ENCODE peak calls at places on chromosomes 1 and 21, in nine cellular contexts. R is cardiac muscle cell, E is PC-9, B is K562, A is lower lobe of right lung, Q is sigmoid colon, X is body of pancreas, K is fibroblast of lung, J is heart left ventricle. T is an unnamed sample. For H3K36me3, the result is how much of the 10 kb centered on the place peaks cover.

GRCh38 chr1:231053493-231054162 is 13.6 kb upstream of the FAM89A start:
- DNase-seq in E (no peak), J (no peak), K (peak), B (no peak), X (peak), Q (no peak), R (peak), A (no peak), T (no peak)

GRCh38 chr1:117327008-117327407 is 40.2 kb upstream of the MAN1A2 start:
- DNase-seq in B (no peak), J (no peak), E (no peak), K (no peak), X (no peak), A (no peak), Q (no peak), R (no peak), T (no peak)

GRCh38 chr1:229640455-229640854 is 14.4 kb downstream of the URB2 start:
- DNase-seq in E (no peak), K (no peak), B (no peak), J (no peak), A (no peak), X (no peak), Q (no peak), R (no peak), T (no peak)

GRCh38 chr1:85330206-85330605 is 53.8 kb upstream of the BCL10 start:
- DNase-seq in E (peak), B (no peak), J (no peak), R (peak), A (no peak), K (peak), X (no peak), Q (no peak), T (no peak)

GRCh38 chr1:8343464-8344001 is 25.6 kb downstream of the SLC45A1 start:
- DNase-seq in E (peak), Q (peak), A (peak), K (peak), X (peak), R (peak), J (no peak), B (no peak), T (peak)

GRCh38 chr1:37486680-37487618 is 12.6 kb downstream of the ZC3H12A start:
- DNase-seq in A (peak), E (peak), Q (peak), K (peak), X (peak), B (peak), J (peak), R (peak), T (peak)

GRCh38 chr1:98066911-98067310 is 146.1 kb upstream of the DPYD start:
- DNase-seq in K (no peak), B (no peak), A (no peak), E (no peak), Q (no peak), J (no peak), R (no peak), X (no peak), T (no peak)

GRCh38 chr1:61640531-61641125 is 84.3 kb downstream of the TM2D1 start:
- DNase-seq in Q (peak), X (no peak), K (no peak), E (no peak), A (no peak), R (no peak), B (no peak), J (no peak), T (no peak)

GRCh38 chr1:55039342-55040082 is at the start of gene PCSK9:
- DNase-seq in R (peak), Q (no peak), B (peak), K (peak), J (no peak), X (peak), E (peak), A (peak), T (peak)

GRCh38 chr1:112706505-112707216 is at the start of gene RHOC:
- DNase-seq in Q (peak), R (peak), E (peak), K (peak), X (peak), A (peak), J (peak), B (peak), T (peak)

GRCh38 chr1:102588536-102588935 is 519.8 kb downstream of the COL11A1 start:
- DNase-seq in A (no peak), E (peak), J (no peak), K (no peak), B (no peak), X (no peak), Q (peak), R (no peak), T (no peak)

GRCh38 chr1:40161888-40162397 is 756 bp downstream of the RLF start:
- DNase-seq in B (peak), E (no peak), R (no peak), K (no peak), Q (no peak), A (no peak), X (no peak), J (no peak), T (no peak)

GRCh38 chr1:8569242-8569641 is 248.2 kb downstream of the RERE start:
- DNase-seq in J (no peak), B (no peak), K (no peak), X (no peak), R (no peak), Q (no peak), A (no peak), E (no peak), T (no peak)

GRCh38 chr1:3116560-3116959 is 47.6 kb downstream of the PRDM16 start:
- DNase-seq in J (no peak), A (no peak), X (no peak), R (no peak), E (no peak), K (no peak), Q (no peak), B (no peak), T (no peak)

GRCh38 chr1:116252785-116253184 is 120.3 kb upstream of the ATP1A1 start:
- DNase-seq in K (no peak), X (no peak), R (no peak), Q (no peak), E (no peak), B (no peak), J (no peak), A (no peak), T (no peak)

GRCh38 chr21:44911066-44911383 is 9.7 kb downstream of the ITGB2 start:
- DNase-seq in A (no peak), X (no peak), J (no peak), R (no peak), Q (no peak), K (no peak), E (no peak), B (no peak), T (no peak)

GRCh38 chr1:207412845-207413244 is 41.3 kb upstream of the CR2 start:
- DNase-seq in B (no peak), K (no peak), E (no peak), J (no peak), A (no peak), R (no peak), X (no peak), Q (no peak), T (no peak)

GRCh38 chr1:11653616-11654570 is at the start of gene FBXO2:
- DNase-seq in E (peak), Q (no peak), X (peak), J (peak), B (peak), A (peak), R (peak), K (peak), T (peak)

GRCh38 chr1:94926915-94927404 is at the start of gene CNN3:
- DNase-seq in B (peak), E (peak), R (peak), J (peak), K (peak), A (peak), X (peak), Q (peak), T (peak)

GRCh38 chr1:239197871-239198270 is 188.5 kb upstream of the CHRM3 start:
- DNase-seq in A (no peak), K (peak), R (no peak), B (no peak), J (no peak), Q (no peak), E (no peak), X (no peak), T (no peak)

GRCh38 chr1:205592443-205593003 is 39.3 kb downstream of the ELK4 start:
- DNase-seq in B (no peak), Q (peak), R (no peak), E (no peak), X (no peak), K (no peak), J (no peak), A (no peak), T (peak)

GRCh38 chr1:62826892-62827291 is 43.0 kb downstream of the ATG4C start:
- DNase-seq in A (no peak), R (no peak), E (no peak), K (no peak), B (no peak), J (no peak), X (no peak), Q (no peak), T (no peak)

GRCh38 chr1:44676484-44677200 is 2.1 kb downstream of the ARMH1 start:
- DNase-seq in K (peak), A (no peak), Q (no peak), E (peak), J (no peak), X (peak), B (no peak), R (peak), T (no peak)

GRCh38 chr21:44984792-44985440 is 45.1 kb downstream of the SLX9 start:
- DNase-seq in Q (peak), A (peak), R (no peak), J (peak), B (peak), X (no peak), E (no peak), K (no peak), T (no peak)

GRCh38 chr1:112247036-112247597 is 148.9 kb upstream of the CTTNBP2NL start:
- DNase-seq in X (no peak), E (no peak), J (no peak), A (no peak), R (no peak), K (no peak), Q (no peak), B (no peak), T (no peak)

GRCh38 chr1:195019385-195019784 is 1588.9 kb downstream of the KCNT2 start:
- DNase-seq in Q (no peak), B (no peak), E (no peak), R (no peak), K (peak), J (no peak), X (no peak), A (no peak), T (no peak)

DNA sequence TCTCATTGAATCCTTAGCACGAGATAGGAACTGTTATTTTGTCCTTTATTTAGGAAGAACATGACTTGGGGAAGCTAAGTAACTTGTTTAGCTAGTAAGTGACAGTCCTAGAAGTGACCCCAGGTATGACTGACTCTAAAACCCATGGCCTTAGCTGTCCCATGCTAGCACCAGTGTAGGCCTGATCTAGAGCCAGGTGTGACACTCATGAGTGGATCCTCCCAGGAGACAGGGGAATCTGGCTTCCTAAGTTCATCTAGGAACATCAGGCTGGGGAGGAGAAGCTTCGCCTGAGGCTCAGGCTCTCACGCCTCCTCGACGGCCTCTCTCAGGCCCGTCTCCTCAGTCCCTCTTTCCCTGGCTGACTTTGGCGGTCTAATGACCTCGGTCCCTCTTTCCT is 31.2 kb downstream of the CD48 start:
- DNase-seq in R (no peak), K (no peak), E (no peak), B (no peak), J (no peak), Q (no peak), X (no peak), A (no peak), T (no peak)
- H3K36me3 ChIP-seq in R (under half), K (under half), E (under half), B (under half), J (under half), Q (under half), X (under half), A (under half), T (under half)

GRCh38 chr1:168637350-168637991 is 61.1 kb downstream of the XCL1 start:
- DNase-seq in X (no peak), Q (no peak), J (no peak), K (no peak), E (no peak), B (peak), R (peak), A (no peak), T (no peak)
- TF ChIP-seq CTCF in X (peak), Q (no peak), J (peak), K (peak), E (peak), B (peak), R (peak), A (peak), T (peak)

GRCh38 chr1:228278432-228278941 is 70.6 kb downstream of the OBSCN start:
- DNase-seq in B (no peak), Q (peak), E (no peak), A (no peak), X (no peak), R (no peak), K (no peak), J (no peak), T (peak)
- H3K36me3 ChIP-seq in B (under half), Q (under half), E (under half), A (under half), X (under half), R (half or more), K (under half), J (half or more), T (under half)

GRCh38 chr21:32113486-32113885 is 165.4 kb downstream of the MIS18A start:
- DNase-seq in A (no peak), E (no peak), X (no peak), K (no peak), B (no peak), J (no peak), Q (no peak), R (no peak), T (no peak)

GRCh38 chr21:32114434-32115063 is 164.3 kb downstream of the MIS18A start:
- DNase-seq in R (no peak), Q (no peak), K (no peak), B (no peak), A (no peak), J (no peak), E (no peak), X (no peak), T (no peak)

DNA sequence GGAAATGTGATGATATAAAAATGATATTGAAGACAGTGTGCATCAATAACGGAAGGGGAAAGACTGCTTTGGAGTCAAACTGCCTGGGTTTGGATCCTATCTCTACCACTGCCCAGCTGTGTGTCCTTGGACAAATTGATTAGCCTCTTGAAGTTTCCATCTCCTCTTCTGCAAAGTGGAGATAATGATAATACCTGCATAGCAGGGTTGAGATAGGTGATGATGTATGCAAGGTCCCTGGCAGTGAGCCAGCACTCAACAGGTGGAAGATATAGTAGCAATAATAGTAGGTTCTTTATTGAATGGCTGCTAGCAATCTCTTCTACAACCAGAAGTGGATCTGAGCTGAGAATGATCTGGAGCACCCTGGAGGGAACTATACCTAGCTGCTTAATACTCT is 166.7 kb downstream of the MIS18A start:
- DNase-seq in J (no peak), X (no peak), R (no peak), A (no peak), B (no peak), K (no peak), E (no peak), Q (no peak), T (no peak)
- TF ChIP-seq CTCF in J (no peak), X (no peak), R (no peak), A (no peak), B (no peak), K (no peak), E (no peak), Q (no peak), T (no peak)

GRCh38 chr1:93108335-93108734 is 29.3 kb downstream of the MTF2 start:
- DNase-seq in K (no peak), B (no peak), A (no peak), Q (no peak), R (no peak), J (no peak), X (no peak), E (no peak), T (no peak)
- H3K36me3 ChIP-seq in K (under half), B (half or more), A (under half), Q (under half), R (under half), J (under half), X (under half), E (under half), T (under half)

GRCh38 chr1:58950897-58951296 is 167.1 kb upstream of the JUN start:
- DNase-seq in Q (no peak), R (no peak), X (no peak), K (no peak), E (no peak), B (no peak), A (no peak), J (no peak), T (no peak)
- TF ChIP-seq CTCF in Q (no peak), R (no peak), X (no peak), K (no peak), E (no peak), B (no peak), A (no peak), J (peak), T (no peak)